ENCODE peak calls at places on chromosomes 16 and 17, in seven cellular contexts. One of them, this sample, is unnamed.

GRCh38 chr16:10629592-10629963 is 49.2 kb upstream of the EMP2 start:
- DNase-seq in neuronal stem cell: no peak
- DNase-seq in mesenchymal stem cell: no peak
- DNase-seq in H9: peak; percentile 84
- DNase-seq in mesendoderm: peak; percentile 84
- DNase-seq in IMR-90: no peak
- DNase-seq in H1: peak; percentile 59
- DNase-seq in this sample: no peak

GRCh38 chr16:6453742-6454141 is 878.9 kb upstream of the RBFOX1 start:
- DNase-seq in mesendoderm: no peak
- DNase-seq in IMR-90: no peak
- DNase-seq in H1: no peak
- DNase-seq in mesenchymal stem cell: no peak
- DNase-seq in neuronal stem cell: no peak
- DNase-seq in H9: no peak
- DNase-seq in this sample: no peak

GRCh38 chr16:21264226-21265036 is 13.7 kb downstream of the CRYM start:
- DNase-seq in H9: no peak
- DNase-seq in neuronal stem cell: no peak
- DNase-seq in mesendoderm: no peak
- DNase-seq in IMR-90: no peak
- DNase-seq in mesenchymal stem cell: no peak
- DNase-seq in H1: no peak
- DNase-seq in this sample: no peak

GRCh38 chr16:69003500-69003899 is 102.0 kb upstream of the HAS3 start:
- DNase-seq in IMR-90: no peak
- DNase-seq in H9: no peak
- DNase-seq in H1: no peak
- DNase-seq in mesenchymal stem cell: no peak
- DNase-seq in mesendoderm: peak; percentile 58
- DNase-seq in neuronal stem cell: no peak
- DNase-seq in this sample: no peak

GRCh38 chr16:59259074-59259963 is 525.2 kb upstream of the GOT2 start:
- DNase-seq in neuronal stem cell: no peak
- DNase-seq in mesendoderm: no peak
- DNase-seq in H9: no peak
- DNase-seq in H1: no peak
- DNase-seq in IMR-90: no peak
- DNase-seq in mesenchymal stem cell: peak; percentile 7
- DNase-seq in this sample: peak; percentile 1

GRCh38 chr17:45319239-45319703 is 2.5 kb upstream of the MAP3K14 start:
- DNase-seq in IMR-90: peak; percentile 83
- DNase-seq in H1: no peak
- DNase-seq in mesendoderm: peak; percentile 41
- DNase-seq in neuronal stem cell: no peak
- DNase-seq in H9: no peak
- DNase-seq in mesenchymal stem cell: peak; percentile 74
- DNase-seq in this sample: no peak

GRCh38 chr16:15650698-15651161 is 685 bp downstream of the NDE1 start:
- DNase-seq in neuronal stem cell: peak; percentile 20
- DNase-seq in H9: peak; percentile 39
- DNase-seq in H1: no peak
- DNase-seq in mesenchymal stem cell: peak; percentile 42
- DNase-seq in IMR-90: peak; percentile 13
- DNase-seq in mesendoderm: peak; percentile 76
- DNase-seq in this sample: no peak

GRCh38 chr17:39429600-39429999 is 21.5 kb downstream of the MED1 start:
- DNase-seq in mesenchymal stem cell: no peak
- DNase-seq in IMR-90: no peak
- DNase-seq in neuronal stem cell: no peak
- DNase-seq in mesendoderm: no peak
- DNase-seq in H1: no peak
- DNase-seq in H9: no peak
- DNase-seq in this sample: no peak

GRCh38 chr17:3575506-3575905 is 17.9 kb upstream of the TRPV3 start:
- DNase-seq in H1: no peak
- DNase-seq in neuronal stem cell: no peak
- DNase-seq in mesendoderm: no peak
- DNase-seq in IMR-90: peak; percentile 76
- DNase-seq in mesenchymal stem cell: no peak
- DNase-seq in H9: no peak
- DNase-seq in this sample: no peak

GRCh38 chr16:3998793-3999478 is 117.3 kb downstream of the ADCY9 start:
- DNase-seq in H9: no peak
- DNase-seq in IMR-90: peak; percentile 35
- DNase-seq in mesendoderm: peak; percentile 41
- DNase-seq in H1: no peak
- DNase-seq in mesenchymal stem cell: peak; percentile 46
- DNase-seq in neuronal stem cell: no peak
- DNase-seq in this sample: peak; percentile 18

GRCh38 chr16:3999479-3999868 is 116.8 kb downstream of the ADCY9 start:
- DNase-seq in IMR-90: peak; percentile 81
- DNase-seq in mesendoderm: peak; percentile 78
- DNase-seq in H1: no peak
- DNase-seq in H9: no peak
- DNase-seq in mesenchymal stem cell: peak; percentile 61
- DNase-seq in neuronal stem cell: no peak
- DNase-seq in this sample: peak; percentile 58

GRCh38 chr16:4003166-4003565 is 113.1 kb downstream of the ADCY9 start:
- DNase-seq in IMR-90: no peak
- DNase-seq in neuronal stem cell: no peak
- DNase-seq in H9: no peak
- DNase-seq in mesenchymal stem cell: no peak
- DNase-seq in mesendoderm: no peak
- DNase-seq in H1: no peak
- DNase-seq in this sample: no peak

GRCh38 chr16:3997231-3997841 is 116.8 kb upstream of the CREBBP start:
- DNase-seq in mesenchymal stem cell: no peak
- DNase-seq in H1: no peak
- DNase-seq in IMR-90: no peak
- DNase-seq in neuronal stem cell: no peak
- DNase-seq in mesendoderm: no peak
- DNase-seq in H9: no peak
- DNase-seq in this sample: no peak

GRCh38 chr16:3999890-4000325 is 116.3 kb downstream of the ADCY9 start:
- DNase-seq in IMR-90: peak; percentile 50
- DNase-seq in mesenchymal stem cell: peak; percentile 21
- DNase-seq in mesendoderm: no peak
- DNase-seq in neuronal stem cell: no peak
- DNase-seq in H9: no peak
- DNase-seq in H1: no peak
- DNase-seq in this sample: no peak
- H3K23ac ChIP-seq in IMR-90: peak overlapping the region; percentile 86
- H3K23ac ChIP-seq in mesenchymal stem cell: no peak overlapping the region
- H3K23ac ChIP-seq in mesendoderm: no peak overlapping the region
- H3K23ac ChIP-seq in neuronal stem cell: no peak overlapping the region
- H3K23ac ChIP-seq in H9: no peak overlapping the region
- H3K23ac ChIP-seq in H1: no peak overlapping the region
- H3K23ac ChIP-seq in this sample: no peak overlapping the region

GRCh38 chr17:75970626-75971025 is 8.3 kb downstream of the ACOX1 start:
- DNase-seq in neuronal stem cell: no peak
- DNase-seq in mesendoderm: no peak
- DNase-seq in H1: no peak
- DNase-seq in mesenchymal stem cell: no peak
- DNase-seq in H9: no peak
- DNase-seq in IMR-90: no peak
- DNase-seq in this sample: no peak
- H3K23ac ChIP-seq in neuronal stem cell: no peak overlapping the region
- H3K23ac ChIP-seq in mesendoderm: no peak overlapping the region
- H3K23ac ChIP-seq in H1: no peak overlapping the region
- H3K23ac ChIP-seq in mesenchymal stem cell: no peak overlapping the region
- H3K23ac ChIP-seq in H9: no peak overlapping the region
- H3K23ac ChIP-seq in IMR-90: no peak overlapping the region
- H3K23ac ChIP-seq in this sample: no peak overlapping the region

GRCh38 chr16:46830417-46830901 is 521 bp downstream of the C16orf87 start:
- DNase-seq in IMR-90: no peak
- DNase-seq in neuronal stem cell: peak; percentile 8
- DNase-seq in H9: no peak
- DNase-seq in mesenchymal stem cell: no peak
- DNase-seq in H1: no peak
- DNase-seq in mesendoderm: peak; percentile 50
- DNase-seq in this sample: peak; percentile 37

GRCh38 chr16:46830902-46831647 is at the start of gene C16orf87:
- DNase-seq in mesenchymal stem cell: peak; percentile 96
- DNase-seq in IMR-90: peak; percentile 92
- DNase-seq in H9: peak; percentile 92
- DNase-seq in mesendoderm: peak; percentile 95
- DNase-seq in H1: peak; percentile 92
- DNase-seq in neuronal stem cell: peak; percentile 89
- DNase-seq in this sample: peak; percentile 95

GRCh38 chr16:46826618-46827017 is 4.4 kb downstream of the C16orf87 start:
- DNase-seq in mesenchymal stem cell: peak; percentile 43
- DNase-seq in mesendoderm: no peak
- DNase-seq in H1: no peak
- DNase-seq in H9: no peak
- DNase-seq in IMR-90: peak; percentile 85
- DNase-seq in neuronal stem cell: no peak
- DNase-seq in this sample: peak; percentile 68

GRCh38 chr16:46828943-46829342 is 2.0 kb downstream of the C16orf87 start:
- DNase-seq in mesenchymal stem cell: no peak
- DNase-seq in neuronal stem cell: no peak
- DNase-seq in mesendoderm: no peak
- DNase-seq in H1: no peak
- DNase-seq in IMR-90: no peak
- DNase-seq in H9: no peak
- DNase-seq in this sample: no peak

DNA sequence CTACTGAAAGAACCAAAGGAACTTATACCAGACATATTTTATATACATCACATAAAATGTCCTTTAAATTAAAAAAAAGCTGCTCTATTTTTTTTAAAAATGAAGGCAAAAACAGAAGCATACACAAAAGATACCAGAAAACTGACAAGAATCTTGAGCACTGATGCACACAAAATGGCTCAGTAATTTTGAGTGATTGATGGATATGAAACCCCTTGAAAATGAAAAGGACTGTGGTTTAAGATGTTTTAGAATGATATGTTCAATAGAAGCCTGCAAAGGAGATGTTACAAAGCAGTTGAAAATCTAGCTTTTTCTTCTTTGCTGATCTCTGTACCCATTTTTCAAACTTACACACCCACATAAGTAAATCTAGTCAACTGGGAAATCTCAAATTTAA is 2.7 kb downstream of the C16orf87 start:
- DNase-seq in neuronal stem cell: no peak
- DNase-seq in IMR-90: no peak
- DNase-seq in mesendoderm: no peak
- DNase-seq in mesenchymal stem cell: no peak
- DNase-seq in H1: no peak
- DNase-seq in H9: no peak
- DNase-seq in this sample: no peak
- H3K23ac ChIP-seq in neuronal stem cell: no peak overlapping the region
- H3K23ac ChIP-seq in IMR-90: peak overlapping the region; percentile 86
- H3K23ac ChIP-seq in mesendoderm: no peak overlapping the region
- H3K23ac ChIP-seq in mesenchymal stem cell: no peak overlapping the region
- H3K23ac ChIP-seq in H1: no peak overlapping the region
- H3K23ac ChIP-seq in H9: no peak overlapping the region
- H3K23ac ChIP-seq in this sample: no peak overlapping the region

GRCh38 chr17:75061618-75062017 is 14.6 kb downstream of the KCTD2 start:
- DNase-seq in H1: no peak
- DNase-seq in mesendoderm: no peak
- DNase-seq in neuronal stem cell: no peak
- DNase-seq in IMR-90: no peak
- DNase-seq in H9: no peak
- DNase-seq in mesenchymal stem cell: no peak
- DNase-seq in this sample: no peak

GRCh38 chr17:75059369-75060345 is 12.6 kb downstream of the KCTD2 start:
- DNase-seq in H1: no peak
- DNase-seq in mesendoderm: peak; percentile 55
- DNase-seq in H9: no peak
- DNase-seq in neuronal stem cell: no peak
- DNase-seq in IMR-90: peak; percentile 81
- DNase-seq in mesenchymal stem cell: peak; percentile 78
- DNase-seq in this sample: no peak

GRCh38 chr17:75063201-75063600 is 16.2 kb downstream of the KCTD2 start:
- DNase-seq in neuronal stem cell: no peak
- DNase-seq in mesenchymal stem cell: no peak
- DNase-seq in H1: no peak
- DNase-seq in mesendoderm: no peak
- DNase-seq in H9: no peak
- DNase-seq in IMR-90: no peak
- DNase-seq in this sample: no peak

GRCh38 chr17:75061055-75061438 is 14.0 kb downstream of the KCTD2 start:
- DNase-seq in IMR-90: no peak
- DNase-seq in H9: no peak
- DNase-seq in mesenchymal stem cell: no peak
- DNase-seq in neuronal stem cell: no peak
- DNase-seq in H1: no peak
- DNase-seq in mesendoderm: no peak
- DNase-seq in this sample: no peak

GRCh38 chr17:75060434-75061054 is 13.5 kb downstream of the KCTD2 start:
- DNase-seq in mesendoderm: no peak
- DNase-seq in mesenchymal stem cell: no peak
- DNase-seq in neuronal stem cell: no peak
- DNase-seq in IMR-90: no peak
- DNase-seq in H1: no peak
- DNase-seq in H9: no peak
- DNase-seq in this sample: no peak
- H3K23ac ChIP-seq in mesendoderm: no peak overlapping the region
- H3K23ac ChIP-seq in mesenchymal stem cell: no peak overlapping the region
- H3K23ac ChIP-seq in neuronal stem cell: no peak overlapping the region
- H3K23ac ChIP-seq in IMR-90: no peak overlapping the region
- H3K23ac ChIP-seq in H1: no peak overlapping the region
- H3K23ac ChIP-seq in H9: no peak overlapping the region
- H3K23ac ChIP-seq in this sample: no peak overlapping the region

DNA sequence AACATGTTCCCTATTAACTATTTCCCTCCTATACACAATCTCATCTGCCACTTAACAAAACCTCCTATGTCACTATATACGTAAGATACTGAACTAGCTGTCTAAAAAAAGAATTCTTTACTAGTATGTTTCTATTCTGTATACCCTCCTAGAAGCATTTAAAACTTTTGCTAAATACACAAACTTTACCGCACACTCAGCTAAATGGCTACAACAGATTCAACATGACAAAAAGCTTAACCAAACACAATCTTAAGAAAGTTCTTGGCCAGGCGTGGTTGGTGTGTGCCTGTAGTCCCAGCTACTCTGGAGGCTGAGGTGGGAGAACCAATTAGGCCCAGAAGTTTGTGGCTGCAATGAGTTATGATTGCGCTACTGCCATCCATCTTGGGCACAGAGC is 20.0 kb downstream of the MED13 start:
- DNase-seq in IMR-90: no peak
- DNase-seq in H9: no peak
- DNase-seq in mesenchymal stem cell: no peak
- DNase-seq in mesendoderm: no peak
- DNase-seq in neuronal stem cell: no peak
- DNase-seq in H1: no peak
- DNase-seq in this sample: no peak
- H3K23ac ChIP-seq in IMR-90: no peak overlapping the region
- H3K23ac ChIP-seq in H9: no peak overlapping the region
- H3K23ac ChIP-seq in mesenchymal stem cell: no peak overlapping the region
- H3K23ac ChIP-seq in mesendoderm: no peak overlapping the region
- H3K23ac ChIP-seq in neuronal stem cell: no peak overlapping the region
- H3K23ac ChIP-seq in H1: no peak overlapping the region
- H3K23ac ChIP-seq in this sample: no peak overlapping the region

This sample was measured in trophoblast cell.